ENCODE peak calls at places on chromosomes 16 and 17, in six cellular contexts. U is right lobe of liver; Q is CD8-positive, alpha-beta T cell; K is sigmoid colon; C is IMR-90; R is lower lobe of right lung. L is an unnamed sample.

GRCh38 chr17:48542956-48543853 is 1.7 kb downstream of the HOXB2 start:
- DNase-seq in U (no peak), Q (peak; percentile 44), K (peak; percentile 83), C (peak; percentile 67), R (no peak), L (peak; percentile 4)

GRCh38 chr17:50479522-50480141 is 972 bp downstream of the RSAD1 start:
- DNase-seq in U (peak; percentile 87), Q (peak; percentile 53), K (peak; percentile 86), C (peak; percentile 78), R (peak; percentile 87), L (peak; percentile 68)

GRCh38 chr17:79483842-79484241 is 127.0 kb downstream of the RBFOX3 start:
- DNase-seq in U (no peak), Q (no peak), K (no peak), C (no peak), R (no peak), L (no peak)

GRCh38 chr17:1651559-1651844 is 1.8 kb upstream of the RILP start:
- DNase-seq in U (no peak), Q (no peak), K (no peak), C (no peak), R (peak; percentile 14), L (no peak)

GRCh38 chr17:75576661-75577060 is 10.9 kb upstream of the MYO15B start:
- DNase-seq in U (no peak), Q (no peak), K (no peak), C (no peak), R (no peak), L (no peak)

GRCh38 chr16:17364319-17365210 is 106.2 kb downstream of the XYLT1 start:
- DNase-seq in U (no peak), Q (peak; percentile 37), K (no peak), C (peak; percentile 94), R (no peak), L (no peak)

GRCh38 chr17:14886200-14886739 is 378.9 kb downstream of the PMP22 start:
- DNase-seq in U (no peak), Q (no peak), K (no peak), C (no peak), R (no peak), L (no peak)

GRCh38 chr17:57662644-57663308 is 82.3 kb downstream of the CCDC182 start:
- DNase-seq in U (peak; percentile 77), Q (no peak), K (peak; percentile 97), C (peak; percentile 99), R (peak; percentile 93), L (peak; percentile 98)

GRCh38 chr17:10750210-10750609 is 20.4 kb upstream of the TMEM220 start:
- DNase-seq in U (no peak), Q (no peak), K (no peak), C (no peak), R (no peak), L (no peak)

GRCh38 chr17:68512247-68512966 is at the start of gene PRKAR1A:
- DNase-seq in U (peak; percentile 98), Q (peak; percentile 88), K (peak; percentile 98), C (peak; percentile 95), R (peak; percentile 97), L (peak; percentile 91)

GRCh38 chr17:7940743-7941142 is 8.7 kb downstream of the CNTROB start:
- DNase-seq in U (no peak), Q (no peak), K (no peak), C (no peak), R (no peak), L (no peak)

GRCh38 chr17:30917050-30917449 is 4.7 kb upstream of the ADAP2 start:
- DNase-seq in U (no peak), Q (no peak), K (no peak), C (no peak), R (no peak), L (no peak)

GRCh38 chr17:70207184-70207583 is 37.9 kb downstream of the KCNJ2 start:
- DNase-seq in U (no peak), Q (no peak), K (no peak), C (no peak), R (no peak), L (no peak)

GRCh38 chr16:81711609-81712329 is 67.3 kb upstream of the PLCG2 start:
- DNase-seq in U (no peak), Q (no peak), K (peak; percentile 81), C (peak; percentile 92), R (no peak), L (peak; percentile 93)

DNA sequence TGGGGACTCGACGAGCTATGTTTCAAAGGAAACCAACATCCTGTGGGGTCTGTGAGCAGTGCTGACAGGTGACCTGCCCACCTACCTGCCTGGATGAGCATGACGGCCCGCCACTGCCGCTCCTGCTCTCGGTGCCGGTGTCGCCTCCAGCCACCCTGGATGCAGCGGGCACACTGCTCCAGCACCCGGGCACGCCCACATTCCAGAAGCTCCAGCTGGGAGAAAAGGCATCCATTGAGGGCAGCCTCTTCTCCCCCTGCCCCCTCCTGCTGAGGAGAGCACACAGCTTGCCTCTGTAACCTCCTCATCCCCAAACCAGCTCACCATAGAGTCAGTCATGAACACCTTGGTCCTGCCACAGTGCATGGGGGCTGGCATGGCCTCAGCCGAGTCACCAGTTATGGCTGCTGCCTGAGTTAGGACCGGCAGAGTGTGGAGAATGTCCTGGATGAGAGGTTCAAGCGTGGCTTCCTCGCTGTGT is 14.3 kb downstream of the ZNHIT3 start:
- DNase-seq in U (no peak), Q (no peak), K (peak; percentile 63), C (no peak), R (no peak), L (no peak)
- H3K27ac ChIP-seq in U (no peak overlapping the region), Q (no peak overlapping the region), K (no peak overlapping the region), C (no peak overlapping the region), R (no peak overlapping the region), L (no peak overlapping the region)

GRCh38 chr17:63275318-63275967 is 170.7 kb downstream of the CYB561 start:
- DNase-seq in U (no peak), Q (no peak), K (no peak), C (peak; percentile 99), R (no peak), L (peak; percentile 95)
- H3K27ac ChIP-seq in U (no peak overlapping the region), Q (no peak overlapping the region), K (no peak overlapping the region), C (peak overlapping the region; percentile 44), R (no peak overlapping the region), L (peak overlapping the region; percentile 63)

GRCh38 chr16:67944690-67945391 is 921 bp upstream of the LCAT start:
- DNase-seq in U (no peak), Q (no peak), K (no peak), C (no peak), R (no peak), L (no peak)
- H3K27ac ChIP-seq in U (peak overlapping the region; percentile 83), Q (no peak overlapping the region), K (peak overlapping the region; percentile 84), C (no peak overlapping the region), R (peak overlapping the region; percentile 64), L (no peak overlapping the region)

GRCh38 chr16:2839650-2840450 is 9.7 kb downstream of the ZG16B start:
- DNase-seq in U (peak; percentile 42), Q (no peak), K (peak; percentile 50), C (no peak), R (peak; percentile 27), L (no peak)
- H3K27ac ChIP-seq in U (no peak overlapping the region), Q (no peak overlapping the region), K (no peak overlapping the region), C (no peak overlapping the region), R (no peak overlapping the region), L (no peak overlapping the region)

GRCh38 chr17:82318772-82319606 is 1.6 kb upstream of the CD7 start:
- DNase-seq in U (no peak), Q (no peak), K (no peak), C (no peak), R (no peak), L (no peak)

GRCh38 chr17:82318169-82318498 is 726 bp upstream of the CD7 start:
- DNase-seq in U (no peak), Q (no peak), K (no peak), C (no peak), R (no peak), L (no peak)

GRCh38 chr17:82315703-82316358 is 1.6 kb downstream of the CD7 start:
- DNase-seq in U (no peak), Q (peak; percentile 46), K (no peak), C (no peak), R (no peak), L (no peak)

GRCh38 chr17:82316651-82317393 is 586 bp downstream of the CD7 start:
- DNase-seq in U (no peak), Q (no peak), K (no peak), C (no peak), R (no peak), L (no peak)

GRCh38 chr17:82317394-82318168 is at the start of gene CD7:
- DNase-seq in U (no peak), Q (peak; percentile 58), K (no peak), C (no peak), R (no peak), L (no peak)
- H3K27ac ChIP-seq in U (no peak within 1 kb of the TSS), Q (peak within 1 kb of the TSS; percentile 76), K (no peak within 1 kb of the TSS), C (no peak within 1 kb of the TSS), R (no peak within 1 kb of the TSS), L (no peak within 1 kb of the TSS)

GRCh38 chr17:39196191-39196819 is 1.2 kb downstream of the CACNB1 start:
- DNase-seq in U (no peak), Q (no peak), K (no peak), C (no peak), R (no peak), L (no peak)

GRCh38 chr17:39198186-39198566 is 707 bp upstream of the CACNB1 start:
- DNase-seq in U (no peak), Q (no peak), K (no peak), C (no peak), R (no peak), L (no peak)

GRCh38 chr17:39195568-39196160 is 1.8 kb downstream of the CACNB1 start:
- DNase-seq in U (no peak), Q (no peak), K (no peak), C (no peak), R (peak; percentile 65), L (no peak)

GRCh38 chr17:39196820-39197331 is 593 bp downstream of the CACNB1 start:
- DNase-seq in U (no peak), Q (no peak), K (no peak), C (no peak), R (peak; percentile 78), L (no peak)

DNA sequence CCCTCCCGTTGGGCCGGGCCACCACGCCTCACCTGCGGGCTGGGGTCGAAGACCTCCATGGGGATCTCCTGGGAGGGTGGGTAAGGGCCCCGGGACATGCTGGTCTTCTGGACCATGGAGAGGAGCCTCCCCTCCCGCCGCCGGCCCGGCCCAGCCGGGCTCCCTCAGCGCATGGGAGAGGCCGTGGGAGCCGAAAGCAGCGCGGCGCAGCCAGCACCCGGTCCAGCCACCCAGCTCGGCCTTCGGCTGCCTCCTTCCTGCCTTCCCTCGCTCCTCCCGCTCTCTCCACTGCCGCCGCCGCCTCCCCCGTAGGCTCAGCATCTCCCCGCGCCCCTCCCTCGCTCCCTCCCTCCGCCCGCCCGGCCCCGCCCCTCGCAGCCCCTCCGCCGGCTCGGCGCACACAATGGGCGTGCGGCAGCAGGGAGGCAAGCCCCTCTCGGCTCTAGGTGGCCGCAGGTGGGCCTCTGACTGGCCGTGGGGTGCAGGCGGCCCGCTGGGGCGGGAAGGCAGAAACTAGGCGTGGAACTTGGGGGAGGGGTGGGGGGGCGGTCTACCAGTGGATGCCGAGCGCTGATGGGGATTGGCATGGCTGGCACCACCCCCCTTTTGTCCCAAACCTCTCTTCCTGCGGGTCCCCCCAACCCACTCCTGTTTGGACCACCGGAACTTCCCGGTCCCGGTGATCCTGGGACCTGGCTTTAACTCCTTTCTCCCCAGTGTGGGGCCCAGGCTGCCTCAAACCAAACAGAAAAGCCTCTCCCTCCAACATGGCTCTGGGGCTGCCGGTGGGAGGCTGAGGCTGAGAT is at the start of gene CACNB1:
- DNase-seq in U (peak; percentile 68), Q (peak; percentile 40), K (peak; percentile 90), C (peak; percentile 65), R (peak; percentile 82), L (peak; percentile 52)
- H3K27ac ChIP-seq in U (no peak within 1 kb of the TSS), Q (peak within 1 kb of the TSS; percentile 31), K (peak within 1 kb of the TSS; percentile 95), C (peak within 1 kb of the TSS; percentile 69), R (peak within 1 kb of the TSS; percentile 99), L (no peak within 1 kb of the TSS)

GRCh38 chr17:20063665-20064648 is 54.8 kb downstream of the SPECC1 start:
- DNase-seq in U (no peak), Q (no peak), K (peak; percentile 90), C (peak; percentile 87), R (peak; percentile 52), L (peak; percentile 54)
- H3K27ac ChIP-seq in U (no peak overlapping the region), Q (no peak overlapping the region), K (peak overlapping the region; percentile 44), C (peak overlapping the region; percentile 63), R (peak overlapping the region; percentile 58), L (peak overlapping the region; percentile 13)